ENCODE peak calls at places on chromosome 6, in nine cellular contexts. U, C, B, S, P, X, Z, Y and D are unnamed samples.

GRCh38 chr6:31580807-31581437 is 1.3 kb downstream of the LTB start:
- DNase-seq in U (peak), C (peak), B (peak), S (peak), P (no peak), X (peak), Z (peak), Y (peak), D (peak)

GRCh38 chr6:148448371-148449010 is 105.9 kb downstream of the SASH1 start:
- DNase-seq in U (no peak), C (no peak), B (no peak), S (no peak), P (no peak), X (no peak), Z (no peak), Y (no peak), D (no peak)

GRCh38 chr6:120873125-120873865 is 461.0 kb downstream of the TBC1D32 start:
- DNase-seq in U (peak), C (no peak), B (no peak), S (no peak), P (no peak), X (no peak), Z (no peak), Y (no peak), D (no peak)

GRCh38 chr6:43923376-43924221 is 153.6 kb downstream of the VEGFA start:
- DNase-seq in U (peak), C (no peak), B (peak), S (no peak), P (no peak), X (no peak), Z (no peak), Y (peak), D (peak)

GRCh38 chr6:74333406-74333805 is 637.4 kb downstream of the CD109 start:
- DNase-seq in U (no peak), C (no peak), B (no peak), S (no peak), P (no peak), X (no peak), Z (no peak), Y (peak), D (peak)

GRCh38 chr6:71737953-71738352 is 148.4 kb upstream of the RIMS1 start:
- DNase-seq in U (no peak), C (no peak), B (no peak), S (no peak), P (no peak), X (no peak), Z (no peak), Y (no peak), D (no peak)

GRCh38 chr6:2196079-2196679 is 49.2 kb downstream of the GMDS start:
- DNase-seq in U (no peak), C (no peak), B (peak), S (peak), P (no peak), X (peak), Z (peak), Y (peak), D (peak)

GRCh38 chr6:106192824-106193223 is 106.7 kb downstream of the PRDM1 start:
- DNase-seq in U (no peak), C (no peak), B (peak), S (no peak), P (no peak), X (peak), Z (no peak), Y (no peak), D (peak)

GRCh38 chr6:1604347-1604990 is 5.2 kb upstream of the FOXC1 start:
- DNase-seq in U (peak), C (peak), B (peak), S (peak), P (no peak), X (peak), Z (peak), Y (peak), D (peak)

GRCh38 chr6:139588734-139589418 is 214.4 kb upstream of the CITED2 start:
- DNase-seq in U (no peak), C (no peak), B (no peak), S (no peak), P (no peak), X (no peak), Z (peak), Y (no peak), D (peak)

GRCh38 chr6:107820571-107821261 is 3.4 kb downstream of the SCML4 start:
- DNase-seq in U (no peak), C (peak), B (no peak), S (no peak), P (no peak), X (peak), Z (no peak), Y (peak), D (no peak)

GRCh38 chr6:150336299-150336698 is 32.5 kb upstream of the IYD start:
- DNase-seq in U (no peak), C (no peak), B (peak), S (no peak), P (no peak), X (no peak), Z (no peak), Y (no peak), D (no peak)

GRCh38 chr6:100593522-100593921 is 128.8 kb upstream of the SIM1 start:
- DNase-seq in U (no peak), C (no peak), B (no peak), S (no peak), P (peak), X (no peak), Z (no peak), Y (no peak), D (no peak)

GRCh38 chr6:29489286-29489685 is 1.5 kb upstream of the MAS1L start:
- DNase-seq in U (no peak), C (no peak), B (no peak), S (no peak), P (no peak), X (no peak), Z (no peak), Y (no peak), D (no peak)

GRCh38 chr6:151044465-151045441 is 179.3 kb downstream of the MTHFD1L start:
- DNase-seq in U (peak), C (peak), B (no peak), S (no peak), P (no peak), X (no peak), Z (no peak), Y (no peak), D (peak)

GRCh38 chr6:105087571-105088211 is 92.1 kb downstream of the POPDC3 start:
- DNase-seq in U (no peak), C (no peak), B (peak), S (peak), P (peak), X (peak), Z (no peak), Y (peak), D (peak)

GRCh38 chr6:52929321-52930164 is 20.0 kb upstream of the GSTA3 start:
- DNase-seq in U (no peak), C (no peak), B (peak), S (no peak), P (no peak), X (no peak), Z (no peak), Y (peak), D (peak)

GRCh38 chr6:15293674-15294073 is 47.8 kb downstream of the JARID2 start:
- DNase-seq in U (no peak), C (no peak), B (no peak), S (no peak), P (no peak), X (no peak), Z (no peak), Y (no peak), D (no peak)